ENCODE peak calls at places on chromosomes 16 and 17, in six cellular contexts. T is A549, P is body of pancreas, O is K562, K is right lobe of liver, V is HCT116. F is an unnamed sample.

GRCh38 chr17:75832652-75833400 is 11.4 kb downstream of the UNC13D start:
- ATAC-seq in T (peak), P (no peak), O (peak), K (no peak), V (no peak), F (no peak)

GRCh38 chr16:56211471-56211944 is 20.2 kb downstream of the GNAO1 start:
- ATAC-seq in T (no peak), P (peak), O (no peak), K (peak), V (no peak), F (peak)

GRCh38 chr17:82267575-82268379 is 5.7 kb downstream of the CSNK1D start:
- ATAC-seq in T (peak), P (peak), O (peak), K (peak), V (peak), F (peak)

GRCh38 chr16:23857256-23857891 is 21.6 kb downstream of the PRKCB start:
- ATAC-seq in T (no peak), P (no peak), O (peak), K (peak), V (no peak), F (no peak)

GRCh38 chr16:31577411-31577810 is 49.7 kb downstream of the AHSP start:
- ATAC-seq in T (no peak), P (no peak), O (no peak), K (no peak), V (no peak), F (no peak)

GRCh38 chr17:39104657-39105056 is 46.8 kb downstream of the PLXDC1 start:
- ATAC-seq in T (no peak), P (no peak), O (no peak), K (no peak), V (no peak), F (no peak)

GRCh38 chr16:10921536-10922327 is 20.5 kb downstream of the DEXI start:
- ATAC-seq in T (no peak), P (no peak), O (no peak), K (peak), V (no peak), F (peak)

GRCh38 chr17:39243155-39243554 is 17.4 kb upstream of the STAC2 start:
- ATAC-seq in T (no peak), P (no peak), O (no peak), K (no peak), V (no peak), F (no peak)

GRCh38 chr17:19003543-19003965 is 1.0 kb downstream of the FAM83G start:
- ATAC-seq in T (no peak), P (no peak), O (no peak), K (no peak), V (no peak), F (no peak)

GRCh38 chr17:82303944-82304808 is 13.2 kb downstream of the CD7 start:
- ATAC-seq in T (no peak), P (no peak), O (peak), K (no peak), V (no peak), F (peak)

GRCh38 chr16:67443299-67443698 is 12.4 kb downstream of the HSD11B2 start:
- ATAC-seq in T (no peak), P (no peak), O (no peak), K (peak), V (no peak), F (peak)

GRCh38 chr17:40310882-40311391 is 2.0 kb downstream of the RARA start:
- ATAC-seq in T (no peak), P (no peak), O (no peak), K (no peak), V (no peak), F (no peak)

GRCh38 chr16:69179255-69180010 is 7.5 kb upstream of the SNTB2 start:
- ATAC-seq in T (peak), P (peak), O (no peak), K (peak), V (no peak), F (peak)

GRCh38 chr16:87463722-87464690 is 28.8 kb downstream of the ZCCHC14 start:
- ATAC-seq in T (no peak), P (no peak), O (peak), K (peak), V (no peak), F (peak)

GRCh38 chr16:87466975-87467501 is 25.8 kb downstream of the ZCCHC14 start:
- ATAC-seq in T (no peak), P (no peak), O (no peak), K (no peak), V (no peak), F (no peak)

GRCh38 chr16:87465306-87465705 is 27.5 kb downstream of the ZCCHC14 start:
- ATAC-seq in T (no peak), P (peak), O (peak), K (peak), V (no peak), F (peak)

GRCh38 chr16:87461466-87461975 is 31.3 kb downstream of the ZCCHC14 start:
- ATAC-seq in T (peak), P (peak), O (peak), K (peak), V (peak), F (no peak)

GRCh38 chr16:87464691-87465300 is 28.0 kb downstream of the ZCCHC14 start:
- ATAC-seq in T (peak), P (peak), O (peak), K (peak), V (no peak), F (peak)
- TF ChIP-seq POLR2A in T (no peak), P (peak), O (no peak), K (peak), V (no peak), F (no peak)

DNA sequence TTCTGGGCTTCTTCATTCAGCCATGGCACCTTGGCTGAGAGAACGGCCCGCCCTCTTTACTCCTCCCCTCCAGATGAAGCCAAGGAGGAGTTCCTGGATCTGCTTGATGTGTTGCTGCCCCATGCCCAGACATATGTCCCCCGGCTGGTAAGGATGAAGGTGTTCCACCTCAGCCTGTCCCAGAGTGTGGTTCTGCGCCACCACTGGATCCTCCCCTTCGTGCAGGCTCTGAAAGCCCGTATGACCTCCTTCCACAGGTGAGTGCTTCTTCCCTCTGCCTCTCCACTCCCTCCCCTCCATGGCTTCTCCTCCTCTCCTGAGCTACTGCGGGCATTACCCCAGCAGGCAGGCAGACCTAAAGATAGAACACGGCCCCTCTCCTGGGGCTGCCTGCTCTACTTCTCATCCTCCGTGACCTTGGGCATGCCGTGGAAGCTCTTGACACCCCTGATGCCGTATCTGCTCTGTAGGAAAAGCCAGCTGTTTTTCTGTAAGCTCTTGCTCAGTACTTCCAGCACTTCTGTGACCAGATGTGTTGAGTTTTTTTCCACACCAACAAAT is 8.7 kb downstream of the USB1 start:
- ATAC-seq in T (no peak), P (no peak), O (no peak), K (no peak), V (no peak), F (no peak)
- TF ChIP-seq POLR2A in T (no peak), P (no peak), O (no peak), K (no peak), V (no peak), F (no peak)

DNA sequence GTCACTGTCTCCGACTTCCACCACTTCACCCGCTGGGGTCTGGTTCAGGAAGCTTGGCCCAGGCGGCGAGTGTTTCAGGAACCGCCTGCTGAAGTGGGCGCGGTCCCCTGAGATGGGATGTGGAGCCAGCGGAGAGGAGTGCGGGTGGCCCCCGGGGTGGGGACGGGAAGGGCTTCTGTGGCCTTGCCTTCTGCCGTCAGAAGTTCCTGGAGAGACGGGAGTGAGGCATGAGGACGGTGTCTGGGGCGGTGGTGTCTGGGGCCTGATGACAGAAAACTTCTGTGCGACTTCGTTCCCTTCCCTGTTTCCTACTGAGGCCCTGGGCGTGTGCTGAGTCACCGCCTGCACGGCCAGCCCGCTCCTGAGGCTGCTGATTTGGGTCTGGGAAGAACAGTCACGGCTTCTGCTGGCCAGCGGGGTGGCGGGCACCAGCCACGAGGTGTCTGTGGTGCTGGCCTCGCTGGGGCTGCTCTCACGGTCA is 12.3 kb upstream of the NLRC3 start:
- ATAC-seq in T (no peak), P (no peak), O (peak), K (peak), V (no peak), F (peak)
- TF ChIP-seq POLR2A in T (no peak), P (no peak), O (no peak), K (no peak), V (no peak), F (no peak)

DNA sequence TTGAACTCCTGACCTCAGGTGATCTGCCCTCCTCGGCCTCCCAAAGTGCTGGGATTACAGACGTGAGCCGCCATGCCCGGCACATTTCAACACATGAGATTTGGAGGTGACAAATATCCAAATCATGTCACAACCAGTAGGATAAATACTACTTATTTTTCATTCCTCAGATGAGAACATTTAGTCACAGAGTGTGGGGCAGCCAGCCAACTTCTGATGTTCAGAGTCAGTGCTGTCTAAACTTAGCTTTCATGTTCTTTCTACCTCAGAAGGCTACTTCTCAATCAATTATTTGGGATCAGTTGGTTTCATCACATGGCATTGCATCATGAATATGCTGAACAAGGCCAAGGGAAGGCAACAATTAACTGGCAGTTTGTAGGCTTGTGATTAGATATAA is 134.5 kb downstream of the CDH13 start:
- ATAC-seq in T (no peak), P (peak), O (no peak), K (peak), V (no peak), F (peak)
- TF ChIP-seq POLR2A in T (no peak), P (no peak), O (no peak), K (no peak), V (no peak), F (no peak)